ENCODE peak calls at places on chromosomes 6 and 20, in four cellular contexts. Z is IMR-90; B is cardiac muscle cell; K is CD8-positive, alpha-beta T cell. I is an unnamed sample. For H3K4me1 and H3K9me3, the result is how much of the 10 kb centered on the place peaks cover.

GRCh38 chr6:87183687-87184086 is 28.3 kb downstream of the ZNF292 start:
- DNase-seq in Z (peak), B (peak), K (no peak), I (no peak)

GRCh38 chr6:154993026-154993425 is 2.1 kb upstream of the TIAM2 start:
- DNase-seq in Z (no peak), B (no peak), K (no peak), I (no peak)

GRCh38 chr6:70221025-70221714 is 81.7 kb downstream of the COL9A1 start:
- DNase-seq in Z (peak), B (peak), K (no peak), I (no peak)

GRCh38 chr6:138546733-138547185 is 47.5 kb upstream of the NHSL1 start:
- DNase-seq in Z (peak), B (no peak), K (no peak), I (no peak)

GRCh38 chr20:4130404-4131189 is 115.2 kb upstream of the RNF24 start:
- DNase-seq in Z (peak), B (peak), K (no peak), I (peak)

GRCh38 chr20:1888796-1889463 is 6.3 kb upstream of the SIRPA start:
- DNase-seq in Z (peak), B (peak), K (no peak), I (no peak)

GRCh38 chr20:330233-331149 is 5.1 kb downstream of the SOX12 start:
- DNase-seq in Z (peak), B (peak), K (peak), I (peak)

GRCh38 chr20:31803552-31804291 is 15.4 kb upstream of the MYLK2 start:
- DNase-seq in Z (no peak), B (no peak), K (no peak), I (no peak)

GRCh38 chr6:162777091-162777490 is 49.3 kb downstream of the PACRG start:
- DNase-seq in Z (no peak), B (no peak), K (no peak), I (no peak)

GRCh38 chr20:49892260-49893216 is 22.8 kb downstream of the SPATA2 start:
- DNase-seq in Z (no peak), B (peak), K (no peak), I (no peak)

GRCh38 chr6:156378853-156379252 is 398.3 kb upstream of the ARID1B start:
- DNase-seq in Z (no peak), B (no peak), K (no peak), I (peak)

GRCh38 chr20:56843386-56843785 is 214.3 kb downstream of the TFAP2C start:
- DNase-seq in Z (no peak), B (no peak), K (no peak), I (no peak)

GRCh38 chr20:8152183-8152582 is 20.1 kb downstream of the PLCB1 start:
- DNase-seq in Z (peak), B (peak), K (no peak), I (no peak)

GRCh38 chr6:151240861-151241642 is 1.3 kb downstream of the AKAP12 start:
- DNase-seq in Z (peak), B (peak), K (no peak), I (no peak)

GRCh38 chr6:43604174-43604573 is 24.9 kb downstream of the GTPBP2 start:
- DNase-seq in Z (peak), B (peak), K (no peak), I (no peak)

GRCh38 chr6:28808383-28808782 is 115.4 kb downstream of the TRIM27 start:
- DNase-seq in Z (no peak), B (no peak), K (no peak), I (no peak)

GRCh38 chr6:28810655-28811053 is 113.1 kb downstream of the TRIM27 start:
- DNase-seq in Z (no peak), B (no peak), K (no peak), I (no peak)

GRCh38 chr6:28807682-28808280 is 116.0 kb downstream of the TRIM27 start:
- DNase-seq in Z (peak), B (peak), K (no peak), I (no peak)

GRCh38 chr6:28811873-28812272 is 111.9 kb downstream of the TRIM27 start:
- DNase-seq in Z (peak), B (no peak), K (no peak), I (no peak)

DNA sequence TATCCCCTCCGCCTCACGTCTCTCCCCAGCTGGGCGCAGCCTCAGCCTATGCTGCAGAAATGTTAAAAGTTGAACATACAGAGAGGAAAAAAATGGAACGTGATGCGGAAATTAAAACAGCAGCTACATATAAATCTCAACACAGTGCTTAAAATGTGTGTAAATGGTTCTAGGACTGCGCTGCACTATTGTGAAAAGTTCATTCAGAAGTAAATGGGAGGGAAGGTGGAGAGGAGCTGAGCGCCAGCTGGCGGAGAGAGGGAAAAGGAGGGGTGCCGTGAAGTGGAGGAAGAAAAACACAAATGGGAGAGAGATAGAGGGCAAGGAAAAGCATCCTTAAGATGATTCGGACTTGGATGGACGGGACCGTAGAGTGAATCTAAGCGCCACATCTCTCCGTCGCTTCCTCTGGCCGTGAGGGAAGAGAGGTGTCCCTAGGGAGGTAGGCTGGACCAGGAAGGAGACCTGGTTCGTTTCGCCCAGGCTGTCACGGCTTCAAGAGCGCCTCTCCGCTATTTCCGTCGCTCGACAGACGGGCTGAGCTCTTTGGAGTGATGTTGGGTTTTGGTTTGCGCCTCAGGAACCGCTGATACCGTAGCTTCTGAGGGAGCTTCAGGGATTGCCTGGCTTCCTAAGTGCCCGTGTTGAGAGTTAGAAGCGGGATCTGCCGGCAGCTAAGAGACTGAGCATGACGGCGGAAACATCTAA is 113.7 kb downstream of the TRIM27 start:
- DNase-seq in Z (no peak), B (peak), K (no peak), I (no peak)
- H3K4me1 ChIP-seq in Z (under half), B (under half), K (under half), I (under half)

GRCh38 chr20:46456255-46457028 is 50.0 kb upstream of the ELMO2 start:
- DNase-seq in Z (no peak), B (no peak), K (no peak), I (no peak)
- H3K9me3 ChIP-seq in Z (under half), B (under half), K (under half), I (under half)

GRCh38 chr6:168333039-168333438 is 13.5 kb upstream of the DACT2 start:
- DNase-seq in Z (no peak), B (no peak), K (no peak), I (no peak)
- H3K4me1 ChIP-seq in Z (under half), B (under half), K (under half), I (under half)

GRCh38 chr20:40309731-40310130 is 379.3 kb downstream of the MAFB start:
- DNase-seq in Z (no peak), B (no peak), K (no peak), I (no peak)

GRCh38 chr20:40317156-40317790 is 371.8 kb downstream of the MAFB start:
- DNase-seq in Z (no peak), B (no peak), K (no peak), I (no peak)

GRCh38 chr20:40319056-40319455 is 370.0 kb downstream of the MAFB start:
- DNase-seq in Z (no peak), B (no peak), K (no peak), I (no peak)

GRCh38 chr20:40314278-40314677 is 374.8 kb downstream of the MAFB start:
- DNase-seq in Z (no peak), B (no peak), K (no peak), I (no peak)

DNA sequence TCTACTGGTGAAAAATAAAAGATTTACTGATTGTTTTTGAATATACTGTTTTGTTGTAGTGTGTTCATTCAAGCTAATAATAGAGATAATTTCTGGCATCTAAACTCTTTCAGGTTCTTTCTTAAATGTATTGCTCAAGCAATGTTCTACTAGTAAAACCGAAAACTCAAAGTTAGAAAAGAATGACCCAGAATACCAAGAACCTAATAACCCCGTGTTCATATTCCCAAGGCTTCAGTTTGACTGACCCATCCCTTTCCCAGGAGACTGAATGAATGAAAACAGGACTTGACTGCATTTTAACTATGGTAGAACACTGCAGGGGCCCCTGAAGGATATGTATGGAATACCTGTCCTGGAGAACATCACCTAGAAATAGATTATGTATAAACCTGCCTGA is 375.3 kb downstream of the MAFB start:
- DNase-seq in Z (no peak), B (no peak), K (no peak), I (no peak)
- H3K9me3 ChIP-seq in Z (under half), B (under half), K (under half), I (under half)

GRCh38 chr6:54056105-54056504 is 55.1 kb upstream of the MLIP start:
- DNase-seq in Z (no peak), B (no peak), K (no peak), I (no peak)
- H3K4me1 ChIP-seq in Z (under half), B (under half), K (under half), I (under half)

GRCh38 chr6:28090902-28091586 is 10.7 kb downstream of the ZNF165 start:
- DNase-seq in Z (no peak), B (peak), K (no peak), I (no peak)
- H3K9me3 ChIP-seq in Z (under half), B (under half), K (under half), I (under half)

GRCh38 chr6:109854541-109855308 is 123.4 kb upstream of the GPR6 start:
- DNase-seq in Z (no peak), B (no peak), K (no peak), I (no peak)

GRCh38 chr6:109853951-109854350 is 124.2 kb upstream of the GPR6 start:
- DNase-seq in Z (no peak), B (no peak), K (no peak), I (no peak)

GRCh38 chr6:109852713-109853112 is 125.4 kb upstream of the GPR6 start:
- DNase-seq in Z (no peak), B (no peak), K (no peak), I (no peak)

GRCh38 chr6:109853426-109853825 is 124.7 kb upstream of the GPR6 start:
- DNase-seq in Z (no peak), B (no peak), K (no peak), I (no peak)
- H3K4me1 ChIP-seq in Z (under half), B (under half), K (under half), I (under half)

DNA sequence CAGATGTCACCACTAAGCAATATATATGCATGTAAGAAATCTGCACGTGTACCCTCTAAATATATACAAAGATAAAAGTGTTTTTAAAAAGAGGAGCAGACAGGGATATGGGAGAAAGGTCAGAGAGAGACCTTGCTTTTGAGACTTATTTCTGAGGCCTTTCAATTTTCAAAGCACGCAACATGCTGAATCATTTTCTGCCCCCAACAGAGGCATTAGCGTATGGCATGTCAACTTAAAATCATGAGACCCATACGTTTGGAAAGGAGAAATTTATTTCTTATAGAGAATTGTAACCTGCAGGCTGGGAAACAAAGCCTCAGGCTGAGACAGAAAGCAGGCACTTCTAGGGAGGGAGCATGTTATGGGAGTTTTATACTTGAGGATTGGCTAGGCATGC is 6.0 kb upstream of the GABRR2 start:
- DNase-seq in Z (no peak), B (no peak), K (no peak), I (no peak)
- H3K9me3 ChIP-seq in Z (under half), B (under half), K (under half), I (under half)

GRCh38 chr6:35669441-35669776 is 19.3 kb downstream of the FKBP5 start:
- DNase-seq in Z (peak), B (peak), K (no peak), I (peak)

GRCh38 chr6:35674594-35674993 is 14.1 kb downstream of the FKBP5 start:
- DNase-seq in Z (no peak), B (no peak), K (no peak), I (no peak)

GRCh38 chr6:35677456-35677855 is 11.3 kb downstream of the FKBP5 start:
- DNase-seq in Z (no peak), B (no peak), K (no peak), I (no peak)

GRCh38 chr6:35675871-35676459 is 12.8 kb downstream of the FKBP5 start:
- DNase-seq in Z (no peak), B (no peak), K (no peak), I (no peak)

GRCh38 chr6:35673755-35674154 is 15.0 kb downstream of the FKBP5 start:
- DNase-seq in Z (no peak), B (no peak), K (no peak), I (no peak)
- H3K4me1 ChIP-seq in Z (under half), B (under half), K (half or more), I (half or more)